ENCODE peak calls at places on chromosomes 4 and X, in six cellular contexts. A is NCI-H146; W is right lobe of liver; Y is CD8-positive, alpha-beta T cell; B is psoas muscle; Q is tibial nerve. O is an unnamed sample.

GRCh38 chr4:67393699-67394281 is 151.5 kb downstream of the CENPC start:
- DNase-seq in A (peak; percentile 36), W (no peak), Y (peak; percentile 11), B (no peak), Q (peak; percentile 68), O (peak; percentile 27)

GRCh38 chr4:17336524-17336941 is 175.4 kb downstream of the QDPR start:
- DNase-seq in A (no peak), W (peak; percentile 64), Y (peak; percentile 64), B (peak; percentile 14), Q (no peak), O (peak; percentile 24)

GRCh38 chr4:6941796-6942195 is 32.2 kb downstream of the TBC1D14 start:
- DNase-seq in A (no peak), W (no peak), Y (no peak), B (no peak), Q (no peak), O (no peak)

GRCh38 chr4:48375651-48376291 is 34.4 kb downstream of the SLAIN2 start:
- DNase-seq in A (no peak), W (peak; percentile 32), Y (no peak), B (no peak), Q (no peak), O (peak; percentile 35)

GRCh38 chr4:4559596-4559995 is 17.7 kb upstream of the STX18 start:
- DNase-seq in A (no peak), W (no peak), Y (no peak), B (no peak), Q (no peak), O (peak; percentile 10)

GRCh38 chr4:165502919-165503907 is 124.4 kb downstream of the CPE start:
- DNase-seq in A (no peak), W (no peak), Y (no peak), B (no peak), Q (peak; percentile 25), O (no peak)

GRCh38 chrX:33726281-33727160 is 405.6 kb downstream of the FAM47A start:
- DNase-seq in A (peak; percentile 5), W (no peak), Y (no peak), B (peak; percentile 5), Q (no peak), O (no peak)

GRCh38 chr4:41709844-41710481 is 38.6 kb downstream of the PHOX2B start:
- DNase-seq in A (no peak), W (no peak), Y (no peak), B (no peak), Q (no peak), O (no peak)

GRCh38 chrX:2497961-2498780 is 2.6 kb downstream of the DHRSX start:
- DNase-seq in A (no peak), W (no peak), Y (no peak), B (no peak), Q (peak; percentile 20), O (peak; percentile 8)

GRCh38 chrX:40167240-40168182 is 69.8 kb upstream of the BCOR start:
- DNase-seq in A (peak; percentile 93), W (peak; percentile 31), Y (peak; percentile 31), B (no peak), Q (no peak), O (no peak)

GRCh38 chr4:188372051-188372450 is 232.8 kb downstream of the TRIML1 start:
- DNase-seq in A (no peak), W (no peak), Y (no peak), B (no peak), Q (no peak), O (no peak)

GRCh38 chr4:113290666-113291065 is 241.2 kb downstream of the ANK2 start:
- DNase-seq in A (no peak), W (no peak), Y (no peak), B (no peak), Q (no peak), O (no peak)

GRCh38 chr4:46329118-46329976 is 60.6 kb downstream of the GABRA2 start:
- DNase-seq in A (peak; percentile 18), W (no peak), Y (no peak), B (no peak), Q (peak; percentile 12), O (peak; percentile 7)

GRCh38 chr4:4637710-4638109 is 95.9 kb upstream of the STX18 start:
- DNase-seq in A (no peak), W (no peak), Y (no peak), B (no peak), Q (no peak), O (no peak)

GRCh38 chrX:85808217-85808616 is 239.1 kb downstream of the CHM start:
- DNase-seq in A (no peak), W (no peak), Y (no peak), B (no peak), Q (no peak), O (no peak)

GRCh38 chr4:81786063-81786763 is 314.5 kb upstream of the RASGEF1B start:
- DNase-seq in A (peak; percentile 80), W (no peak), Y (no peak), B (no peak), Q (peak; percentile 33), O (no peak)

GRCh38 chrX:153766871-153767673 is 3.0 kb downstream of the PLXNB3 start:
- DNase-seq in A (no peak), W (peak; percentile 17), Y (peak; percentile 3), B (peak; percentile 30), Q (no peak), O (no peak)

GRCh38 chrX:154827624-154828408 is 6.6 kb downstream of the SMIM9 start:
- DNase-seq in A (no peak), W (no peak), Y (no peak), B (no peak), Q (no peak), O (no peak)

GRCh38 chrX:107978707-107979307 is 3.4 kb downstream of the TEX13B start:
- DNase-seq in A (no peak), W (no peak), Y (no peak), B (no peak), Q (no peak), O (peak; percentile 15)

GRCh38 chr4:55398461-55398860 is 2.7 kb downstream of the TMEM165 start:
- DNase-seq in A (no peak), W (no peak), Y (no peak), B (no peak), Q (no peak), O (no peak)

GRCh38 chr4:87916636-87917035 is 58.9 kb upstream of the SPP1 start:
- DNase-seq in A (no peak), W (no peak), Y (no peak), B (no peak), Q (no peak), O (no peak)

GRCh38 chrX:150007356-150007755 is 69.1 kb upstream of the EOLA2 start:
- DNase-seq in A (no peak), W (no peak), Y (no peak), B (no peak), Q (no peak), O (no peak)

GRCh38 chr4:52100062-52100461 is 49.0 kb downstream of the SPATA18 start:
- DNase-seq in A (no peak), W (no peak), Y (no peak), B (no peak), Q (no peak), O (no peak)

GRCh38 chrX:153807976-153808375 is 13.5 kb downstream of the SSR4 start:
- DNase-seq in A (no peak), W (no peak), Y (no peak), B (no peak), Q (no peak), O (no peak)

GRCh38 chrX:17377047-17377692 is 2.2 kb downstream of the NHS start:
- DNase-seq in A (peak; percentile 64), W (peak; percentile 25), Y (no peak), B (peak; percentile 21), Q (peak; percentile 16), O (peak; percentile 56)

GRCh38 chrX:1932231-1932630 is 317.4 kb downstream of the ASMT start:
- DNase-seq in A (no peak), W (no peak), Y (no peak), B (no peak), Q (no peak), O (no peak)

GRCh38 chr4:110163327-110164070 is 34.9 kb downstream of the ELOVL6 start:
- DNase-seq in A (no peak), W (no peak), Y (no peak), B (no peak), Q (no peak), O (no peak)

GRCh38 chr4:15719506-15719905 is 16.6 kb downstream of the BST1 start:
- DNase-seq in A (no peak), W (no peak), Y (no peak), B (no peak), Q (no peak), O (no peak)

GRCh38 chr4:6331018-6331417 is 61.4 kb downstream of the WFS1 start:
- DNase-seq in A (no peak), W (no peak), Y (no peak), B (no peak), Q (no peak), O (peak; percentile 40)

GRCh38 chr4:7649741-7650531 is 215.2 kb upstream of the PSAPL1 start:
- DNase-seq in A (no peak), W (peak; percentile 28), Y (peak; percentile 44), B (peak; percentile 25), Q (no peak), O (no peak)